ENCODE peak calls at places on chromosomes 2 and 18, in six cellular contexts. L is Peyer's patch, R is IMR-90, Z is spleen, E is heart left ventricle, Y is GM12878. M is an unnamed sample.

GRCh38 chr18:57789759-57790158 is 13.4 kb downstream of the ATP8B1 start:
- DNase-seq in Y (no peak), Z (no peak), E (no peak), L (no peak), R (no peak), M (no peak)

GRCh38 chr2:95297639-95298395 is 670 bp downstream of the KCNIP3 start:
- DNase-seq in Z (no peak), L (no peak), R (no peak), E (no peak), Y (no peak), M (no peak)

GRCh38 chr2:207113403-207113802 is 52.3 kb downstream of the KLF7 start:
- DNase-seq in R (no peak), E (no peak), L (no peak), Z (no peak), Y (no peak), M (no peak)

GRCh38 chr18:59916746-59917145 is 16.9 kb downstream of the PMAIP1 start:
- DNase-seq in E (no peak), R (no peak), Y (no peak), Z (no peak), L (no peak), M (no peak)

GRCh38 chr2:182631299-182631698 is 84.8 kb upstream of the DNAJC10 start:
- DNase-seq in Z (no peak), E (no peak), L (no peak), Y (no peak), R (no peak), M (no peak)

GRCh38 chr2:55175254-55176093 is 56.6 kb downstream of the CLHC1 start:
- DNase-seq in Y (no peak), E (no peak), Z (no peak), R (peak; percentile 87), L (no peak), M (no peak)

GRCh38 chr2:87403893-87404175 is 344.1 kb upstream of the PLGLB2 start:
- DNase-seq in Y (no peak), E (no peak), L (no peak), R (no peak), Z (peak; percentile 41), M (no peak)

GRCh38 chr2:156310773-156311172 is 21.7 kb downstream of the NR4A2 start:
- DNase-seq in E (no peak), R (no peak), L (no peak), Z (no peak), Y (no peak), M (no peak)

GRCh38 chr2:206858972-206859739 is 80.2 kb upstream of the CPO start:
- DNase-seq in L (no peak), R (no peak), Z (no peak), Y (no peak), E (no peak), M (peak; percentile 9)

GRCh38 chr2:24365051-24365450 is 4.7 kb upstream of the ITSN2 start:
- DNase-seq in Z (peak; percentile 91), L (peak; percentile 87), Y (no peak), E (peak; percentile 91), R (no peak), M (peak; percentile 63)

GRCh38 chr2:14543284-14543683 is 89.2 kb upstream of the LRATD1 start:
- DNase-seq in Y (no peak), L (no peak), R (peak; percentile 54), Z (no peak), E (no peak), M (no peak)

GRCh38 chr2:27094353-27094984 is 7.9 kb downstream of the KHK start:
- DNase-seq in Z (no peak), E (no peak), L (no peak), R (no peak), Y (no peak), M (no peak)

GRCh38 chr2:27097341-27097740 is 10.8 kb downstream of the KHK start:
- DNase-seq in E (no peak), L (no peak), Y (no peak), R (no peak), Z (no peak), M (no peak)

GRCh38 chr2:27095427-27095744 is 8.8 kb downstream of the KHK start:
- DNase-seq in Z (no peak), Y (no peak), L (no peak), E (no peak), R (no peak), M (no peak)

GRCh38 chr2:27096748-27097297 is 10.3 kb downstream of the KHK start:
- DNase-seq in E (no peak), R (no peak), L (no peak), Z (no peak), Y (no peak), M (no peak)

GRCh38 chr2:27095745-27096651 is 9.4 kb downstream of the KHK start:
- DNase-seq in Y (no peak), E (peak; percentile 71), L (peak; percentile 73), Z (peak; percentile 86), R (peak; percentile 57), M (no peak)
- H3K4me3 ChIP-seq in Y (no peak overlapping the region), E (peak overlapping the region; percentile 14), L (no peak overlapping the region), Z (peak overlapping the region; percentile 43), R (no peak overlapping the region), M (peak overlapping the region; percentile 6)

GRCh38 chr2:3422161-3422767 is 42.8 kb downstream of the TRAPPC12 start:
- DNase-seq in Y (peak; percentile 27), E (no peak), Z (no peak), L (no peak), R (no peak), M (no peak)
- H3K36me3 ChIP-seq in Y (peaks cover 8% of the 10 kb centered on the region), E (peaks cover 85% of the 10 kb centered on the region), Z (no peaks in the 10 kb centered on the region), L (peaks cover 61% of the 10 kb centered on the region), R (peaks cover 61% of the 10 kb centered on the region), M (peaks cover 13% of the 10 kb centered on the region)

DNA sequence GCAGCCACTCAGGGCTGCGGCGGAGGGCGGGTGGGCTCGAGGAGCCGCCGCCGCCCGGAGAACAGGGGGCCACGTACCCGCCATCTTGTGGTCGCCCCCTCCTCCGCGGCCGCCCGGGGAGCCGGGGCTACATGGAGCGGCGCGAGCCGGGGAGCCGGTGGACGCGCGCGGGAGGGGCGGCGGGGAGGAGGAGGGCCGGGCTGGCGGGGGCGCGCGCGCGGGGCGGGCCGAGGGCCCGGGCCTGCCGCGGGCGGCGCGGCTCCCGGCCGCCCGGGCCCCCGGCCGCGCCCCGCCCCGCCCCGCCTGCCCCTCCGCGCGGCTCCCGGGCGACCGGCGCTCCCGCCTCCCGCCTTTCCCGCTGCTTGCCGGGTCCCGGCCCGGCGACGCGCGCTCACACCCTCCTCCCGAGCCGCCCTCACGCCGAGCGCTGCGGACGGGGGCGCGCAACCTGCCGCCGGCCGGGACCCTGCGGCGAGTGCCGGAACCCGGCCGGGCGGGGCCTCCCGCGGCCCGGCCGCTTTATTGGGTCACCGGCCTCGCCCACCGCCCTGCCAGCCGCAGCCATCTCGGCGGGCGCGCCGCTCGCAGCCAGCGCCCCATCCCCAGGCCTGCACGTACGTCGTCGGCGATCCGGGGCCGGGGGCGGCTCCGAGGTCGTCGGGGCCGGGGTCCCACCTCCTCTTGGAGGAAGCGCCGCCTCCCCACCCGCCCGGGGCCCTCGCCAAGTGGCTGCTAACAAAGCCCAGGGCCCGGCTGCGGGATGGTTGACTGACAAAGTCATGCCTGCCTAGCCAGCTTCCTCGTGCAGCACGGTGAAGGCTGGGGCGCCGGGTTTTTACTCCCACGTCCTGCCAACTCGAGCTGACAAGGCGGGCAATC is at the start of gene PPP4R1:
- DNase-seq in E (peak; percentile 83), Y (no peak), L (peak; percentile 88), R (peak; percentile 52), Z (peak; percentile 96), M (peak; percentile 81)
- TF ChIP-seq CTCF in E (no peak), Y (no peak), L (no peak), R (no peak), Z (no peak), M (no peak)

GRCh38 chr2:232783278-232783677 is 6.9 kb upstream of the KCNJ13 start:
- DNase-seq in R (no peak), Z (no peak), E (no peak), L (no peak), Y (no peak), M (no peak)
- H3K4me3 ChIP-seq in R (no peak overlapping the region), Z (no peak overlapping the region), E (no peak overlapping the region), L (no peak overlapping the region), Y (no peak overlapping the region), M (no peak overlapping the region)

GRCh38 chr2:10135296-10136089 is 13.0 kb downstream of the RRM2 start:
- DNase-seq in L (peak; percentile 22), Z (peak; percentile 8), R (peak; percentile 53), E (no peak), Y (no peak), M (no peak)
- H3K36me3 ChIP-seq in L (no peaks in the 10 kb centered on the region), Z (no peaks in the 10 kb centered on the region), R (no peaks in the 10 kb centered on the region), E (no peaks in the 10 kb centered on the region), Y (peaks cover 10% of the 10 kb centered on the region), M (peaks cover 3% of the 10 kb centered on the region)

DNA sequence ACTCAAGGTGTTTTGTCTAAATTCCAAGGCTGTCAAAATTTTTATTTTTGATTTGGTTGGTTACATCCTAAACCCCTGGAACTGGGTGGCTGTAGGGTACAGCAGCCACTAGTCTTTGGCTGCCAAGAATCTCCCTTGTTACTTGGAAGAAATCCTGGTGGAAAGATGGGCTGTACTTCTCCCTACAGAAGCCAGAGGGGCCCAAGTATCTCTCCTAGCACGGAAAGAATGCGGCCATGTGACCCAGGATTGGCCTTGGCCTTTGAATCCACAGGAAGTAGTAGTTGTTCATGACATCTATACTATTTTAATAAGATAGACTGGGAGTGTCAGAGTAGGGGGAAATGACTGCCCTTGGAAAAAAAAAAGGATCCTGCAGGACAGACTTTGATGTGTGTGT is 54.4 kb upstream of the MYO3B start:
- DNase-seq in Z (no peak), Y (no peak), L (no peak), R (peak; percentile 27), E (no peak), M (no peak)
- TF ChIP-seq CTCF in Z (no peak), Y (no peak), L (no peak), R (no peak), E (no peak), M (no peak)

GRCh38 chr2:62473428-62473827 is 32.6 kb downstream of the TMEM17 start:
- DNase-seq in Y (no peak), E (no peak), R (no peak), L (no peak), Z (no peak), M (no peak)
- H3K4me3 ChIP-seq in Y (no peak overlapping the region), E (no peak overlapping the region), R (no peak overlapping the region), L (no peak overlapping the region), Z (no peak overlapping the region), M (no peak overlapping the region)

GRCh38 chr2:216453955-216454614 is 41.8 kb downstream of the SMARCAL1 start:
- DNase-seq in L (no peak), Y (no peak), Z (no peak), E (no peak), R (no peak), M (no peak)
- H3K36me3 ChIP-seq in L (peaks cover 63% of the 10 kb centered on the region), Y (peaks cover 5% of the 10 kb centered on the region), Z (peaks cover 4% of the 10 kb centered on the region), E (peaks cover 57% of the 10 kb centered on the region), R (peaks cover 32% of the 10 kb centered on the region), M (peaks cover 3% of the 10 kb centered on the region)